ENCODE peak calls at places on chromosomes 4 and X, in ten cellular contexts. T is cardiac fibroblast, S is GM20000, K is activated T-cell treated with anti-CD3 and anti-CD28 coated beads for 48 hours, M is GM12892, N is AG10803, E is WERI-Rb-1, W is GM12864, Y is mammary epithelial cell, V is cardiac muscle cell. U is an unnamed sample.

GRCh38 chrX:22110729-22111494 is 78.8 kb downstream of the PHEX start:
- DNase-seq in Y (peak), N (peak), K (no peak), M (no peak), V (no peak), W (no peak), S (no peak), E (no peak), T (no peak), U (no peak)

GRCh38 chrX:20317873-20318272 is 51.2 kb upstream of the RPS6KA3 start:
- DNase-seq in K (no peak), N (peak), T (no peak), M (no peak), Y (no peak), V (peak), E (no peak), W (no peak), S (no peak), U (no peak)

GRCh38 chr4:56874166-56874565 is 33.5 kb upstream of the REST start:
- DNase-seq in T (no peak), K (no peak), M (no peak), S (no peak), Y (no peak), V (no peak), N (no peak), E (no peak), W (no peak), U (no peak)

GRCh38 chr4:786861-787300 is 39.0 kb downstream of the CPLX1 start:
- DNase-seq in T (no peak), W (no peak), M (no peak), K (no peak), Y (no peak), N (no peak), E (no peak), V (no peak), S (no peak), U (no peak)

GRCh38 chrX:104789784-104790183 is 223.8 kb downstream of the IL1RAPL2 start:
- DNase-seq in W (no peak), Y (no peak), E (no peak), S (no peak), T (no peak), N (no peak), M (no peak), V (no peak), K (no peak), U (no peak)

GRCh38 chr4:16067515-16067914 is 16.3 kb downstream of the PROM1 start:
- DNase-seq in E (no peak), T (no peak), M (no peak), V (peak), S (no peak), K (no peak), W (no peak), N (no peak), Y (peak), U (no peak)

GRCh38 chrX:50648151-50648550 is 165.8 kb downstream of the SHROOM4 start:
- DNase-seq in W (no peak), S (no peak), T (peak), N (no peak), V (no peak), M (no peak), Y (peak), E (no peak), K (no peak), U (no peak)

GRCh38 chr4:87679449-87680169 is 29.5 kb downstream of the DMP1 start:
- DNase-seq in K (peak), S (peak), M (no peak), N (peak), T (peak), W (peak), V (peak), E (peak), Y (peak), U (no peak)

GRCh38 chr4:75344915-75345314 is 169.3 kb downstream of the RCHY1 start:
- DNase-seq in T (peak), Y (no peak), E (no peak), N (peak), S (no peak), W (no peak), K (no peak), M (no peak), V (peak), U (no peak)

GRCh38 chrX:18099745-18100144 is 120.9 kb downstream of the BEND2 start:
- DNase-seq in W (no peak), V (no peak), Y (peak), T (no peak), K (no peak), E (no peak), S (no peak), N (no peak), M (no peak), U (no peak)

GRCh38 chr4:100869266-100869665 is 351.4 kb upstream of the EMCN start:
- DNase-seq in S (no peak), E (no peak), N (no peak), T (no peak), Y (peak), M (no peak), K (no peak), V (no peak), W (no peak), U (no peak)

GRCh38 chrX:81489987-81490386 is 288.1 kb downstream of the SH3BGRL start:
- DNase-seq in E (no peak), N (no peak), K (no peak), W (no peak), T (peak), Y (no peak), M (no peak), S (no peak), V (no peak), U (no peak)

GRCh38 chrX:149060921-149061320 is 444.2 kb downstream of the IDS start:
- DNase-seq in W (no peak), E (no peak), K (no peak), S (no peak), M (no peak), T (peak), N (peak), Y (peak), V (peak), U (no peak)

GRCh38 chr4:84985952-84986351 is 19.5 kb upstream of the WDFY3 start:
- DNase-seq in M (no peak), N (peak), W (no peak), E (no peak), S (no peak), T (peak), V (peak), Y (peak), K (no peak), U (no peak)

GRCh38 chr4:164807611-164808010 is 53.7 kb downstream of the SMIM31 start:
- DNase-seq in Y (peak), N (no peak), E (no peak), M (no peak), K (no peak), W (no peak), V (no peak), S (no peak), T (no peak), U (no peak)

GRCh38 chr4:76881375-76881774 is 16.6 kb downstream of the SOWAHB start:
- DNase-seq in Y (peak), M (no peak), S (no peak), N (no peak), W (no peak), E (no peak), T (no peak), V (no peak), K (no peak), U (no peak)